ENCODE peak calls at places on chromosomes 11 and 22, in nine cellular contexts. X is AG09319, Q is coronary artery, S is AG04450, G is left ventricle myocardium inferior, H is omental fat pad, Z is endothelial cell, N is upper lobe of right lung, A is A549. K is an unnamed sample.

GRCh38 chr11:121323208-121323607 is 30.6 kb downstream of the SC5D start:
- DNase-seq in N (no peak), X (no peak), S (no peak), Q (no peak), Z (no peak), A (no peak), H (no peak), G (no peak), K (no peak)

GRCh38 chr11:106306942-106307341 is 229.5 kb downstream of the AASDHPPT start:
- DNase-seq in N (no peak), G (no peak), X (no peak), Z (no peak), H (no peak), Q (no peak), A (no peak), S (no peak), K (no peak)

GRCh38 chr11:23311986-23312940 is 452.0 kb upstream of the CCDC179 start:
- DNase-seq in H (no peak), X (no peak), S (no peak), A (no peak), Q (no peak), N (no peak), G (no peak), Z (no peak), K (no peak)

GRCh38 chr22:21881841-21882753 is 14.7 kb upstream of the MAPK1 start:
- DNase-seq in A (no peak), H (no peak), N (no peak), G (no peak), Q (no peak), Z (no peak), S (no peak), X (no peak), K (no peak)

GRCh38 chr11:103844327-103845215 is 191.9 kb upstream of the DDI1 start:
- DNase-seq in Q (no peak), S (no peak), H (no peak), G (no peak), Z (no peak), X (no peak), N (no peak), A (no peak), K (no peak)

GRCh38 chr22:36294293-36294620 is 41.3 kb downstream of the APOL1 start:
- DNase-seq in H (no peak), A (no peak), N (no peak), S (no peak), Z (no peak), X (no peak), G (no peak), Q (no peak), K (no peak)

GRCh38 chr11:12140186-12140938 is 30.0 kb downstream of the MICAL2 start:
- DNase-seq in S (no peak), H (no peak), Q (no peak), A (no peak), X (no peak), G (no peak), Z (no peak), N (peak; percentile 34), K (no peak)

GRCh38 chr11:110525883-110526282 is 96.1 kb downstream of the FDX1 start:
- DNase-seq in X (peak; percentile 29), A (no peak), Z (no peak), G (no peak), S (peak; percentile 42), H (peak; percentile 37), N (no peak), Q (no peak), K (no peak)

GRCh38 chr11:3609416-3610265 is 32.2 kb downstream of the ART5 start:
- DNase-seq in N (no peak), Q (no peak), Z (peak; percentile 50), S (no peak), H (no peak), X (no peak), G (no peak), A (peak; percentile 47), K (no peak)

DNA sequence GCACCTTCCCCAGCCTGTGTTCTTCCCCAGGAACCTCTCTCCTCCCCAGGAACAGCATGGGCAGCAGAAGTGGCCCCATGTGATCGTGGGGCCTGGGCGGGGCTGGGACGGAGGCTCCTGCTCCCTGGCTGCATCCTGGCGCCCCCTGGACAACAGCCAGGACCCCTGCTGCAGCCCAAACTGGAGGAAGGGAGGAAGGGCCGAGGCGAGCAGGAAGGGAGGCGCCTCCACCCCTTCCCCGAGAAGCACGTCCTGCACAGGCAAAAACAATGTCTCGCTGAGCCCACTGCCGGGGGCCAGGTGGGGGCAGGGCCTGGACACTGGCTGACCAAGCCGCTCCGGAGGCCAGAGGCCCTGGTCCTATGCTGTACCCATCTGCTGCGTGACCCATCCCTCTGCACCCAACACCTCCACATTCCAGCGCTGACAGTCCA is 15.0 kb upstream of the MFNG start:
- DNase-seq in S (no peak), X (no peak), Z (no peak), Q (no peak), G (peak; percentile 77), N (peak; percentile 76), A (no peak), H (no peak), K (no peak)
- TF ChIP-seq CTCF in S (no peak), X (no peak), Z (no peak), Q (no peak), G (no peak), N (no peak), A (no peak), H (no peak), K (no peak)

GRCh38 chr11:69641681-69642548 is 959 bp downstream of the CCND1 start:
- DNase-seq in S (no peak), Z (no peak), G (no peak), N (peak; percentile 66), Q (peak; percentile 77), X (no peak), H (no peak), A (no peak), K (no peak)

GRCh38 chr11:69642549-69642912 is 1.6 kb downstream of the CCND1 start:
- DNase-seq in H (no peak), Z (peak; percentile 35), X (no peak), Q (peak; percentile 75), A (no peak), S (no peak), G (peak; percentile 38), N (peak; percentile 79), K (peak; percentile 70)

GRCh38 chr11:69640260-69640994 is 529 bp upstream of the CCND1 start:
- DNase-seq in G (peak; percentile 44), S (no peak), H (no peak), A (no peak), X (no peak), Q (peak; percentile 73), N (peak; percentile 77), Z (no peak), K (no peak)

GRCh38 chr11:69639843-69640242 is 1.1 kb upstream of the CCND1 start:
- DNase-seq in X (no peak), N (no peak), Z (no peak), Q (no peak), G (no peak), A (no peak), S (no peak), H (no peak), K (no peak)

DNA sequence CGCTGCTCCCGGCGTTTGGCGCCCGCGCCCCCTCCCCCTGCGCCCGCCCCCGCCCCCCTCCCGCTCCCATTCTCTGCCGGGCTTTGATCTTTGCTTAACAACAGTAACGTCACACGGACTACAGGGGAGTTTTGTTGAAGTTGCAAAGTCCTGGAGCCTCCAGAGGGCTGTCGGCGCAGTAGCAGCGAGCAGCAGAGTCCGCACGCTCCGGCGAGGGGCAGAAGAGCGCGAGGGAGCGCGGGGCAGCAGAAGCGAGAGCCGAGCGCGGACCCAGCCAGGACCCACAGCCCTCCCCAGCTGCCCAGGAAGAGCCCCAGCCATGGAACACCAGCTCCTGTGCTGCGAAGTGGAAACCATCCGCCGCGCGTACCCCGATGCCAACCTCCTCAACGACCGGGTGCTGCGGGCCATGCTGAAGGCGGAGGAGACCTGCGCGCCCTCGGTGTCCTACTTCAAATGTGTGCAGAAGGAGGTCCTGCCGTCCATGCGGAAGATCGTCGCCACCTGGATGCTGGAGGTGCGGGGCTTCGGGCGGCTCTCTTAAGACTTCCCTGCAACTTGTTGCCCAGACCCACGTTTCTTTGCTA is at the start of gene CCND1:
- DNase-seq in N (peak; percentile 88), A (peak; percentile 71), G (peak; percentile 76), S (peak; percentile 86), H (no peak), Z (peak; percentile 74), Q (peak; percentile 84), X (peak; percentile 77), K (peak; percentile 88)
- TF ChIP-seq CTCF in N (peak; percentile 19), A (no peak), G (peak; percentile 36), S (peak; percentile 46), H (no peak), Z (no peak), Q (no peak), X (peak; percentile 27), K (peak; percentile 43)

GRCh38 chr11:111560785-111561184 is 20.3 kb downstream of the LAYN start:
- DNase-seq in A (no peak), H (no peak), X (no peak), Z (no peak), S (no peak), G (no peak), Q (no peak), N (no peak), K (no peak)

GRCh38 chr11:111554532-111554931 is 14.0 kb downstream of the LAYN start:
- DNase-seq in Q (no peak), X (no peak), G (no peak), Z (no peak), S (no peak), N (no peak), A (no peak), H (no peak), K (no peak)

GRCh38 chr11:111555255-111555654 is 14.7 kb downstream of the LAYN start:
- DNase-seq in X (no peak), H (no peak), Q (no peak), G (no peak), N (no peak), S (no peak), A (no peak), Z (no peak), K (no peak)

GRCh38 chr11:111559791-111560190 is 19.3 kb downstream of the LAYN start:
- DNase-seq in G (no peak), H (no peak), A (no peak), Z (no peak), X (no peak), S (no peak), Q (no peak), N (no peak), K (no peak)

DNA sequence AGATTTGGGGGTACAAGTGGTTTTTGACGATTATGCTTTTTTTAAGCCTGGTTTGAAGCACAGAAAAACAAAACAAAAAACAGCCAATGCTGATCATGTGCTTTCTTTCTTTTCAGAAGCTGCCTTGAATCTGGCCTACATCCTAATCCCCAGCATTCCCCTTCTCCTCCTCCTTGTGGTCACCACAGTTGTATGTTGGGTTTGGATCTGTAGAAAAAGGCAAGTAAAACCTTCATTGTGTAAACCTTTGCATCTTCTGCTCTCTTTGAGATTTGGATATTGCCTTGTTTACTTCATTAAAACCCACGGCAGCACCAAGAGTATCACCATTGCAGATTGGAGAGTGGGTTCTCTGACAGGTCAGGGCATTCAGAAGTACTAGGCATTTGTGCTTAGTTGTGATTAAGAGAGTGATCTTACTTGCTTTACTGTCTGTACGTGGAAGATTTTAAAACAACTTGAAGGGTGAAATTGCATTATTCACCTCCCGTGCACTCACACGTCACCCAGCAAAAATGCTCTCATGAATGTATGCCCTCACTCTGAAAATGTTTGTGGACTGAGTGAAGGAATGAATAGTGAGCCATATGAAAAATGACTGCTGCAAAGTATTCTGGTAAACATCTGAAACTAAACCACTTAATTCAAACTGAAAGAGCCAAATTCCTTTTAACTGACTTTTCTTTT is 17.0 kb downstream of the LAYN start:
- DNase-seq in A (no peak), G (no peak), H (no peak), Z (no peak), Q (no peak), N (no peak), S (peak; percentile 95), X (peak; percentile 84), K (no peak)
- TF ChIP-seq CTCF in A (no peak), G (no peak), H (no peak), Z (no peak), Q (no peak), N (no peak), S (peak; percentile 27), X (no peak), K (no peak)

GRCh38 chr11:57568330-57568766 is 876 bp upstream of the UBE2L6 start:
- DNase-seq in Q (no peak), N (no peak), G (no peak), S (peak; percentile 33), A (no peak), H (peak; percentile 91), Z (no peak), X (peak; percentile 47), K (peak; percentile 91)
- TF ChIP-seq CTCF in Q (peak; percentile 91), N (peak; percentile 92), G (peak; percentile 91), S (peak; percentile 94), A (peak; percentile 96), H (no peak), Z (peak; percentile 84), X (peak; percentile 97), K (peak; percentile 98)